ENCODE peak calls at places on chromosome 20, in five cellular contexts. U, F, E, A and M are unnamed samples.

GRCh38 chr20:45518282-45518681 is 2.9 kb upstream of the SPINT3 start:
- DNase-seq in U (no peak), F (no peak), E (no peak), A (no peak), M (no peak)

GRCh38 chr20:19757487-19757972 is 528 bp upstream of the RIN2 start:
- DNase-seq in U (no peak), F (no peak), E (peak), A (no peak), M (no peak)

GRCh38 chr20:14782731-14783130 is 445.3 kb upstream of the FLRT3 start:
- DNase-seq in U (no peak), F (no peak), E (no peak), A (no peak), M (no peak)

GRCh38 chr20:41480054-41480770 is 113.6 kb upstream of the EMILIN3 start:
- DNase-seq in U (no peak), F (no peak), E (no peak), A (no peak), M (no peak)

GRCh38 chr20:18005170-18005989 is 36.6 kb downstream of the MGME1 start:
- DNase-seq in U (no peak), F (peak), E (no peak), A (no peak), M (peak)

GRCh38 chr20:33721391-33722140 is 1.5 kb upstream of the PXMP4 start:
- DNase-seq in U (no peak), F (no peak), E (no peak), A (no peak), M (no peak)

GRCh38 chr20:24813080-24813479 is 136.0 kb upstream of the CST7 start:
- DNase-seq in U (no peak), F (no peak), E (no peak), A (no peak), M (no peak)

GRCh38 chr20:15875446-15875845 is 697.8 kb downstream of the KIF16B start:
- DNase-seq in U (no peak), F (no peak), E (no peak), A (peak), M (no peak)

GRCh38 chr20:36017034-36017951 is 48.9 kb downstream of the CNBD2 start:
- DNase-seq in U (no peak), F (no peak), E (peak), A (no peak), M (no peak)

GRCh38 chr20:25314497-25315417 is 66.9 kb downstream of the PYGB start:
- DNase-seq in U (no peak), F (no peak), E (no peak), A (no peak), M (no peak)

GRCh38 chr20:12090920-12091319 is 173.2 kb downstream of the BTBD3 start:
- DNase-seq in U (no peak), F (no peak), E (no peak), A (no peak), M (no peak)

GRCh38 chr20:11473971-11474370 is 443.7 kb upstream of the BTBD3 start:
- DNase-seq in U (no peak), F (no peak), E (no peak), A (no peak), M (no peak)

GRCh38 chr20:24277196-24277595 is 192.2 kb upstream of the SYNDIG1 start:
- DNase-seq in U (no peak), F (no peak), E (no peak), A (no peak), M (no peak)

GRCh38 chr20:57586370-57586793 is 25.5 kb downstream of the PCK1 start:
- DNase-seq in U (no peak), F (no peak), E (no peak), A (no peak), M (no peak)

GRCh38 chr20:61884571-61885389 is 180.9 kb downstream of the TAF4 start:
- DNase-seq in U (no peak), F (no peak), E (no peak), A (no peak), M (no peak)

GRCh38 chr20:17520583-17520982 is 10.6 kb downstream of the BFSP1 start:
- DNase-seq in U (no peak), F (no peak), E (no peak), A (no peak), M (no peak)

GRCh38 chr20:11051146-11051545 is 377.3 kb upstream of the JAG1 start:
- DNase-seq in U (no peak), F (no peak), E (no peak), A (no peak), M (no peak)

GRCh38 chr20:63736893-63737689 is 627 bp downstream of the LIME1 start:
- DNase-seq in U (peak), F (no peak), E (peak), A (no peak), M (no peak)

GRCh38 chr20:56171087-56172012 is 77.2 kb upstream of the MC3R start:
- DNase-seq in U (no peak), F (no peak), E (no peak), A (no peak), M (no peak)

GRCh38 chr20:56630086-56630493 is 984 bp downstream of the TFAP2C start:
- DNase-seq in U (no peak), F (no peak), E (peak), A (no peak), M (no peak)

GRCh38 chr20:17568972-17569471 is 853 bp upstream of the DSTN start:
- DNase-seq in U (no peak), F (no peak), E (peak), A (peak), M (no peak)

GRCh38 chr20:61499859-61500258 is 247.8 kb downstream of the CDH4 start:
- DNase-seq in U (no peak), F (no peak), E (no peak), A (no peak), M (no peak)

GRCh38 chr20:6492396-6493055 is 275.0 kb upstream of the BMP2 start:
- DNase-seq in U (no peak), F (no peak), E (no peak), A (no peak), M (no peak)

GRCh38 chr20:63212792-63213191 is 3.1 kb downstream of the YTHDF1 start:
- DNase-seq in U (no peak), F (no peak), E (no peak), A (no peak), M (no peak)

GRCh38 chr20:3932277-3933073 is 43.3 kb downstream of the PANK2 start:
- DNase-seq in U (no peak), F (peak), E (peak), A (no peak), M (peak)

GRCh38 chr20:17738154-17738553 is 38.4 kb downstream of the BANF2 start:
- DNase-seq in U (no peak), F (no peak), E (no peak), A (no peak), M (no peak)

GRCh38 chr20:34967421-34967820 is 11.8 kb downstream of the MYH7B start:
- DNase-seq in U (no peak), F (no peak), E (no peak), A (no peak), M (no peak)

GRCh38 chr20:31666258-31667042 is 28.7 kb downstream of the COX4I2 start:
- DNase-seq in U (no peak), F (no peak), E (no peak), A (no peak), M (no peak)

GRCh38 chr20:58990651-58991445 is 9.8 kb downstream of the NELFCD start:
- DNase-seq in U (no peak), F (no peak), E (no peak), A (no peak), M (no peak)

GRCh38 chr20:41910558-41910957 is 292.4 kb upstream of the CHD6 start:
- DNase-seq in U (no peak), F (no peak), E (no peak), A (no peak), M (no peak)

GRCh38 chr20:10823585-10823984 is 149.8 kb upstream of the JAG1 start:
- DNase-seq in U (no peak), F (no peak), E (no peak), A (no peak), M (no peak)

GRCh38 chr20:59190509-59190908 is 26.9 kb downstream of the ZNF831 start:
- DNase-seq in U (no peak), F (no peak), E (no peak), A (no peak), M (no peak)

GRCh38 chr20:16615199-16615598 is 42.0 kb upstream of the KIF16B start:
- DNase-seq in U (no peak), F (no peak), E (no peak), A (no peak), M (no peak)

GRCh38 chr20:24060851-24061590 is 72.4 kb upstream of the GGTLC1 start:
- DNase-seq in U (no peak), F (no peak), E (no peak), A (no peak), M (no peak)

GRCh38 chr20:19758888-19759331 is 852 bp downstream of the RIN2 start:
- DNase-seq in U (no peak), F (no peak), E (peak), A (no peak), M (no peak)

GRCh38 chr20:9616455-9616805 is 102.0 kb downstream of the LAMP5 start:
- DNase-seq in U (no peak), F (no peak), E (no peak), A (no peak), M (no peak)

GRCh38 chr20:49203746-49204145 is 15.5 kb upstream of the DDX27 start:
- DNase-seq in U (no peak), F (no peak), E (no peak), A (no peak), M (no peak)

GRCh38 chr20:63915471-63915870 is 20.5 kb downstream of the DNAJC5 start:
- DNase-seq in U (no peak), F (no peak), E (no peak), A (no peak), M (no peak)

GRCh38 chr20:63381781-63382431 is 20.8 kb upstream of the CHRNA4 start:
- DNase-seq in U (peak), F (peak), E (peak), A (no peak), M (peak)

GRCh38 chr20:38799248-38799647 is 6.2 kb upstream of the PPP1R16B start:
- DNase-seq in U (no peak), F (no peak), E (no peak), A (no peak), M (no peak)